ENCODE peak calls at places on chromosomes 4 and X, in four cellular contexts. G, O, H and L are unnamed samples.

GRCh38 chrX:129905787-129906580 is at the start of gene UTP14A:
- DNase-seq in G (peak; percentile 81), O (peak; percentile 89), H (peak; percentile 87), L (peak; percentile 87)

GRCh38 chrX:134431894-134432293 is 28.1 kb upstream of the HPRT1 start:
- DNase-seq in G (no peak), O (no peak), H (no peak), L (no peak)

GRCh38 chrX:115311666-115312065 is 22.2 kb downstream of the LUZP4 start:
- DNase-seq in G (peak; percentile 67), O (no peak), H (no peak), L (no peak)

GRCh38 chr4:8506373-8507250 is 66.0 kb downstream of the TRMT44 start:
- DNase-seq in G (peak; percentile 49), O (no peak), H (no peak), L (no peak)

GRCh38 chr4:8851321-8852117 is 20.1 kb downstream of the HMX1 start:
- DNase-seq in G (no peak), O (no peak), H (no peak), L (no peak)

GRCh38 chr4:181140037-181140603 is 1103.1 kb upstream of the TENM3 start:
- DNase-seq in G (no peak), O (peak; percentile 13), H (no peak), L (no peak)

GRCh38 chrX:83759872-83760271 is 101.1 kb upstream of the CYLC1 start:
- DNase-seq in G (no peak), O (peak; percentile 5), H (no peak), L (peak; percentile 6)

GRCh38 chrX:72247206-72247944 is 8.5 kb upstream of the ERCC6L start:
- DNase-seq in G (no peak), O (no peak), H (no peak), L (peak; percentile 47)

GRCh38 chrX:80876877-80877276 is 67.2 kb upstream of the BRWD3 start:
- DNase-seq in G (no peak), O (no peak), H (no peak), L (peak; percentile 7)

GRCh38 chr4:10582059-10582686 is 102.4 kb downstream of the CLNK start:
- DNase-seq in G (no peak), O (peak; percentile 20), H (peak; percentile 57), L (peak; percentile 12)

GRCh38 chrX:54294306-54294705 is 63.5 kb downstream of the WNK3 start:
- DNase-seq in G (no peak), O (no peak), H (no peak), L (peak; percentile 6)

GRCh38 chr4:128653514-128654420 is 155.7 kb upstream of the JADE1 start:
- DNase-seq in G (no peak), O (no peak), H (no peak), L (no peak)

GRCh38 chr4:140152760-140153418 is 1.1 kb downstream of the MAML3 start:
- DNase-seq in G (peak; percentile 55), O (peak; percentile 21), H (peak; percentile 16), L (no peak)

GRCh38 chr4:140152015-140152703 is 1.8 kb downstream of the MAML3 start:
- DNase-seq in G (peak; percentile 79), O (peak; percentile 62), H (peak; percentile 66), L (no peak)

GRCh38 chr4:140154572-140154891 is 548 bp upstream of the MAML3 start:
- DNase-seq in G (no peak), O (no peak), H (no peak), L (no peak)

GRCh38 chr4:140153744-140154571 is at the start of gene MAML3:
- DNase-seq in G (peak; percentile 89), O (peak; percentile 76), H (peak; percentile 80), L (peak; percentile 64)

DNA sequence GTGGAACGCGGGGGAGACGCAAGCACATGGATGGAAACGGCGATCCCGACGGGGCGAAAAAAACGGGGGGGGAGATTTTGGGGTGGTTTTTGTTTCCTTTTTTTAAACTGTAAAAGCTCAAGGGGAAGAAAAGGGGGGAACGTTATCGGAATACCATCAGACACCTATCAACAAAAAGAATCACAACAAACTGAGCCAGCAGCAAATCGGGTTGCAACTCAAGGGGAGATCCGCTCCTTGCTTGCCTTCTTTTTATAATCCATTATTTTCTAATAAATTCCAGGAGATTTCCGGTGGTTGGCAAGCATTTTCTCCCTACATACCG is 603 bp downstream of the MAML3 start:
- DNase-seq in G (no peak), O (no peak), H (no peak), L (no peak)
- TF ChIP-seq ELF4 in G (no peak), O (no peak), H (no peak), L (no peak)

GRCh38 chrX:13933352-13933751 is 96.3 kb downstream of the GEMIN8 start:
- DNase-seq in G (no peak), O (no peak), H (no peak), L (no peak)

GRCh38 chrX:13936804-13937203 is 92.9 kb downstream of the GEMIN8 start:
- DNase-seq in G (no peak), O (no peak), H (no peak), L (no peak)

GRCh38 chrX:13934731-13935130 is 95.0 kb downstream of the GEMIN8 start:
- DNase-seq in G (no peak), O (no peak), H (no peak), L (no peak)

GRCh38 chrX:13933851-13934250 is 95.8 kb downstream of the GEMIN8 start:
- DNase-seq in G (no peak), O (no peak), H (no peak), L (no peak)

DNA sequence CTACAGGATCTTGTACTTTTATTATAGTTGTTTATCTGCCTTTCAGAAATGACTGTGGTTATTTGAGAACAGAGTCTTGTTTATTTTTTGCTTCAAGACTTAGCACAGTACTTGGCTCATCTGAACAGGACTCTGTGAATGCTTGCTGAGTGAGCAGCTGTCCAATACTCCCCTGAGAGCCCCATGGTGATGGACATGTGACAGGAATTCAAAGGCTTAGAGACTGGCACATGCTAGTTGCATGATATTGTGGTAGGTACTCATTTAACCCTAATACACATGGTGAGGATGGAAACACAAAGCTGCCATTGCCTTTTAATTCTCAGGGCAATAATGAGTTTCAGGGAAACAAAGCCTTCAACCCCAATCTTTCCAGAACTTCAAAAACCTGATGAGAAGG is 97.3 kb downstream of the GEMIN8 start:
- DNase-seq in G (no peak), O (no peak), H (no peak), L (no peak)
- TF ChIP-seq ELF4 in G (no peak), O (no peak), H (no peak), L (no peak)

DNA sequence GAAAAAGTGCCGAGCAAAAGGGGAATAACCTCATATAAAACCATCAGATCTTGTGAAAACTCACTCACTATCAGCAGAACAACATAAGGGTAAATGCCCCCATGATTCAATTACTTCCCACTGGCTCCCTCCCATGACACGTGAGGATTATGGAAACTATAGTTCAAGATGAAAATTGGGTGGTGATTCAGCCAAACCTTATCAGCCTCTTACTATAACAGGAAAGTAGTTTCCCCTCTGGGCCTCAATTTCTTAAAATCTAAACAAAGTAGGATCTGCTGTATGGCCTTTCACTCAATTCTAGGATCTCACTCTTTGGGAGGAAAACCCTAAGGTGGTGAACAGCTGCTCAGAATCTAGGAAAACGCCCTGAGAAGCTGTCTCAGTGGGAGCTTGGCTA is 1017.0 kb upstream of the HS3ST1 start:
- DNase-seq in G (no peak), O (no peak), H (no peak), L (no peak)
- TF ChIP-seq ELF4 in G (no peak), O (no peak), H (no peak), L (no peak)

DNA sequence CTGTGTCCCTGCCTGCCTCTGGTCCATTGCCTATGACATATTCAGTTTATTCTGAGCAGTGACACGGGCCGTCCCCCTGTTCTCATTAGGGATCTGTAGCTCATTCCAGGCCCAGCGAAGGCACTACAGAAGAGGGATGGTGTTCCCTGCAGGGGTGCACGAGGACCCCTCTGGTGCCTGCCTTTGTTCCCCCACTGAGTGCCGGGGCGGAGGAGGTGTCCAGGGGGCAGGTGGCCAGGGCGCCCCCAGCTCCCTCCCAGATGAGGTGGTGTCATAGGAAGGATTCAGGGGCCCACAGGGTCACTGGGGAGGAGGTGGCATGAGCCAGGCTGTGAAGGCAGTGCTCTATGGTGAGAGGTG is 61.0 kb downstream of the SORCS2 start:
- DNase-seq in G (no peak), O (no peak), H (no peak), L (no peak)
- TF ChIP-seq ELF4 in G (no peak), O (no peak), H (no peak), L (no peak)

GRCh38 chr4:56410247-56410646 is 23.0 kb upstream of the AASDH start:
- DNase-seq in G (no peak), O (peak; percentile 59), H (no peak), L (peak; percentile 72)
- TF ChIP-seq ELF4 in G (no peak), O (no peak), H (no peak), L (no peak)

GRCh38 chr4:184396001-184396400 is 78.3 kb downstream of the IRF2 start:
- DNase-seq in G (no peak), O (no peak), H (no peak), L (no peak)
- TF ChIP-seq ELF4 in G (no peak), O (no peak), H (no peak), L (no peak)

GRCh38 chr4:119212964-119213606 is 572 bp downstream of the USP53 start:
- DNase-seq in G (peak; percentile 86), O (peak; percentile 79), H (peak; percentile 62), L (peak; percentile 88)
- TF ChIP-seq ELF4 in G (no peak), O (no peak), H (no peak), L (no peak)